ENCODE peak calls at places on chromosomes 16 and 17, in ten cellular contexts. D is K562, H is HCT116, U is suprapubic skin, E is transverse colon, W is SK-N-SH, N is HepG2, X is stomach, S is prostate gland, Z is GM12878. A is an unnamed sample.

GRCh38 chr17:50259484-50260324 is 14.6 kb upstream of the TMEM92 start:
- DNase-seq in D (peak; percentile 10), H (no peak), U (peak; percentile 79), E (no peak), W (peak; percentile 39), N (no peak), X (no peak), S (no peak), Z (no peak), A (peak; percentile 14)

GRCh38 chr17:64161380-64161779 is 31.4 kb upstream of the ERN1 start:
- DNase-seq in D (no peak), H (no peak), U (no peak), E (no peak), W (no peak), N (no peak), X (no peak), S (no peak), Z (no peak), A (no peak)

GRCh38 chr16:53901396-53901795 is 197.4 kb downstream of the FTO start:
- DNase-seq in D (no peak), H (no peak), U (no peak), E (no peak), W (no peak), N (no peak), X (no peak), S (no peak), Z (no peak), A (no peak)

GRCh38 chr17:81228420-81228819 is 5.7 kb upstream of the CEP131 start:
- DNase-seq in D (no peak), H (no peak), U (no peak), E (no peak), W (no peak), N (no peak), X (no peak), S (no peak), Z (no peak), A (no peak)

GRCh38 chr17:38885044-38885727 is 15.3 kb downstream of the LASP1 start:
- DNase-seq in D (no peak), H (no peak), U (no peak), E (peak; percentile 55), W (no peak), N (peak; percentile 52), X (no peak), S (no peak), Z (no peak), A (no peak)

GRCh38 chr17:43908111-43908721 is 880 bp upstream of the MPP2 start:
- DNase-seq in D (peak; percentile 69), H (peak; percentile 62), U (no peak), E (peak; percentile 64), W (peak; percentile 86), N (no peak), X (peak; percentile 65), S (peak; percentile 64), Z (no peak), A (no peak)

GRCh38 chr16:12803203-12804093 is at the start of gene CPPED1:
- DNase-seq in D (peak; percentile 96), H (peak; percentile 83), U (peak; percentile 93), E (peak; percentile 94), W (peak; percentile 95), N (peak; percentile 93), X (peak; percentile 92), S (peak; percentile 74), Z (peak; percentile 72), A (peak; percentile 87)

GRCh38 chr17:71363661-71364060 is 757.2 kb upstream of the SOX9 start:
- DNase-seq in D (no peak), H (no peak), U (no peak), E (no peak), W (no peak), N (no peak), X (no peak), S (no peak), Z (no peak), A (no peak)

GRCh38 chr16:721765-722481 is 977 bp downstream of the ANTKMT start:
- DNase-seq in D (peak; percentile 43), H (no peak), U (no peak), E (no peak), W (peak; percentile 60), N (no peak), X (no peak), S (no peak), Z (no peak), A (no peak)

GRCh38 chr16:69563605-69564580 is 1.9 kb upstream of the NFAT5 start:
- DNase-seq in D (no peak), H (no peak), U (no peak), E (no peak), W (no peak), N (peak; percentile 49), X (no peak), S (no peak), Z (peak; percentile 93), A (no peak)

GRCh38 chr17:8153957-8154607 is 1.9 kb upstream of the PER1 start:
- DNase-seq in D (peak; percentile 62), H (peak; percentile 93), U (peak; percentile 100), E (peak; percentile 99), W (peak; percentile 81), N (peak; percentile 69), X (peak; percentile 100), S (peak; percentile 100), Z (no peak), A (peak; percentile 100)

GRCh38 chr17:56125830-56126819 is 27.1 kb upstream of the ANKFN1 start:
- DNase-seq in D (no peak), H (peak; percentile 52), U (no peak), E (no peak), W (peak; percentile 18), N (peak; percentile 27), X (no peak), S (peak; percentile 79), Z (no peak), A (peak; percentile 26)

GRCh38 chr16:27367463-27368357 is 34.3 kb upstream of the IL21R start:
- DNase-seq in D (peak; percentile 94), H (peak; percentile 63), U (peak; percentile 91), E (peak; percentile 88), W (peak; percentile 85), N (peak; percentile 56), X (peak; percentile 80), S (peak; percentile 65), Z (peak; percentile 87), A (peak; percentile 70)

DNA sequence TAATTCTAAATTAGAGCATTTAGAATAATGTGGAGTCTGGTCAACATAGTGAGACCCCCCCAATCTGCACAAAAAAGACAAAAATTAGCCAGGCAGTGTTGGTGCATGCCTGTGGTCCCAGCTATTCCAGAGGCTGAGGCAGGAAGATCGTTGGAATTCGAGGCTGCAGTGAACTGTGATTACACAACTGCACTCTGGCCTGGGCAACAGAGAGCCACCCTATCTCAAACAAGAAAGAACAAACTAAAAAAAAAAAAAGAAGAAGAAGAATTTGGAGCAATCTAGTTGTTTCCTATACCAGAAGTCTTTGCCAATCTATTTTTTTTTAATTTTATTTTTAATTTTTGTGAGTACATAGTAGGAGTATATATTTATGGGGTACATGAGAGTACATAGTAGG is 6.0 kb downstream of the CETP start:
- DNase-seq in D (no peak), H (no peak), U (no peak), E (no peak), W (no peak), N (peak; percentile 86), X (no peak), S (no peak), Z (no peak), A (no peak)
- TF ChIP-seq POLR2AphosphoS5 in D (no peak), H (no peak), U (no peak), E (no peak), W (no peak), N (no peak), X (no peak), S (no peak), Z (no peak), A (no peak)

DNA sequence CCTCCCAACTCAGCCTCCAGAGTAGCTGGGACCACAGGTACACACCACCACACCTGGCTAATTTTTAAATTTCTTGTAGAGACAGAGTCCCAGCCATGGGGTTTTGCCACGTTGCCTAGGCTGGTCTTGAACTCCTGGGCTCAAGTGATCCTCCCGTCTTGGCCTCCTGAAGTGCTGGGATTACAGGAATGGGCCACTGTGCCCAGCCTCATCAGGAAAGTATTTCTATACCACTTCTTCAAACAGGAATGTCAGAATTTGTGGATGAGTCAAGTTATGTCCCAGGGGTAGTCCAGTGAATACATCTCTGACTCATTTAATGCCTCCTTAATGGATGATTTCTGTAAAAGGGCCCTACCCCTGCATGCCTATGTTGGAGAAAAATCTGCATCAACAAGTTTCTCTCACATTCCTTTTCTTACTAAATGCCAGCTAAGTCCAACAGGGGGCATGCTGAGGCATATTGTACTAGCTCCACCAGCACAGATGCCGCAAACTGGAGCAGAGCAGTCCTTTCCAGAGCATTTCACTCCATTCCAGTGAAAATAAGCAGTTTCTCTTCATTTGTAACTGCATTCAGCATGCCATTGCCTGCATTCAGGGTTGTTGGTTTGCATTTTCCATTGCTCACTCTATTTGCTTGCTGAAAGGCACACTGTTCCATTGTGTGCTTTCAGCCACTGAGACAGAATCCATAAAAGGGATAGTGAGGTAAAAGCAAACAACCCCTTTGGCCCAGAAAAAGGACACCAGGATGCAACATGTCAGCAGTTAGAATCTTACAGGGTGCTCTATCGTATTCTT is 5.3 kb upstream of the CAVIN1 start:
- DNase-seq in D (peak; percentile 43), H (peak; percentile 88), U (no peak), E (peak; percentile 57), W (peak; percentile 63), N (peak; percentile 91), X (peak; percentile 66), S (peak; percentile 70), Z (no peak), A (peak; percentile 22)
- TF ChIP-seq POLR2AphosphoS5 in D (no peak), H (peak; percentile 23), U (no peak), E (no peak), W (peak; percentile 63), N (no peak), X (peak; percentile 51), S (peak; percentile 87), Z (no peak), A (peak; percentile 39)

DNA sequence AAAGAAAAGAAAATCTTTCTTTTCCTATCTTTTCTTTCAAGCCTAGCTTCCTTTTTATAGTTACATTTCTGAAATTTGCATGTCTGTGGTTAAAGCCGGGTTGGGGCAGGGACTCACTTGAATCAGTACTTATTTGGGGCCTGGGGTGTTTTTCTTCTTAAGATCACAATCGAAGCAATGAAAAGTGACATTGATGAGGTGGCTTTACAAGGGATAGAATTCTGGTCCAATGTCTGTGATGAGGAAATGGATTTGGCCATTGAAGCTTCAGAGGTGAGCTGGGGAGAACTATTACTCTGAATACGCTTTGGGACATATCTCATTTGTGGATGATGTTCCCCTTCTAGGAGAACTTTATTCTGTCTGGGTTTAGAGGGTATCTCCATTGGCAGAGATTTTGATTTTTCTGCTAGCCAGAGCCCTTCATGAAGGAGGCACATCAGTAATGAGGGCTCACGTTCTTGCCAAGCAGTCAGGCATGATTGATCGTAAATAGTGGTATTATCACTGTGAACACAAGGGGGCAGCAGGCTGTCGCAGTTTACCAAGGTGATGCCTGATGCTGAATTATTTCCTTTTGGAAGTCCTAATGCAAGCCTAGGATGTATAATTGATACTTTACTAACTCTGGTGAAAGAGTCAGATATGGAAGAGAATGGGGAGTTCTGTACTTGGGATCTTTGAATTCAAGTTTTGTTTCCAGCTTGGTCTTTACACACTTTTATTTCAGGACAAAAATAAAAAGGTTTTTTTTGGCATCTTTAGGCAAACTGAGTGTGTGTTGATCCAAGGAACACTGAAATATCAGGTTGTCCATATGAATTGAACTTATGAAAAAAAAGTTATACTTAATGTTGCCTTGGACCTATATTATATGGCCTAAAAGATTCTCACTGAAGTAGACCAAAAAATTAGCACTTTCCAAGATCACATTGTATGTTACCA is 14.6 kb downstream of the KPNB1 start:
- DNase-seq in D (peak; percentile 47), H (peak; percentile 48), U (no peak), E (peak; percentile 60), W (peak; percentile 70), N (peak; percentile 63), X (peak; percentile 65), S (peak; percentile 51), Z (peak; percentile 41), A (no peak)
- TF ChIP-seq POLR2AphosphoS5 in D (no peak), H (no peak), U (no peak), E (no peak), W (no peak), N (peak; percentile 14), X (peak; percentile 57), S (peak; percentile 21), Z (peak; percentile 44), A (no peak)

GRCh38 chr17:78883090-78883532 is 19.9 kb downstream of the CEP295NL start:
- DNase-seq in D (peak; percentile 82), H (peak; percentile 71), U (peak; percentile 93), E (peak; percentile 63), W (peak; percentile 94), N (peak; percentile 92), X (peak; percentile 69), S (no peak), Z (no peak), A (peak; percentile 51)
- TF ChIP-seq POLR2AphosphoS5 in D (no peak), H (no peak), U (peak; percentile 20), E (peak; percentile 4), W (peak; percentile 2), N (no peak), X (peak; percentile 67), S (no peak), Z (no peak), A (no peak)

A was measured in breast epithelium.